ENCODE peak calls at places on chromosomes 7 and 10, in four cellular contexts. R is HepG2, F is GM12878, M is K562. V is an unnamed sample.

GRCh38 chr7:84477786-84478405 is 283.3 kb upstream of the SEMA3A start:
- DNase-seq in M (no peak), R (no peak), F (no peak), V (no peak)

GRCh38 chr7:117997862-117998825 is 124.9 kb upstream of the CTTNBP2 start:
- DNase-seq in F (no peak), R (no peak), M (no peak), V (no peak)

GRCh38 chr10:127243490-127244272 is 47.3 kb upstream of the INSYN2A start:
- DNase-seq in R (peak), M (peak), F (no peak), V (peak)

GRCh38 chr10:114876602-114877300 is 55.2 kb downstream of the FHIP2A start:
- DNase-seq in F (peak), M (peak), R (peak), V (peak)

GRCh38 chr10:81725851-81726250 is 149.1 kb upstream of the NRG3 start:
- DNase-seq in M (no peak), R (no peak), F (no peak), V (no peak)

GRCh38 chr10:127410030-127410429 is 139.1 kb upstream of the NPS start:
- DNase-seq in R (no peak), F (no peak), M (no peak), V (no peak)

GRCh38 chr7:33760834-33761233 is 144.5 kb upstream of the BMPER start:
- DNase-seq in R (no peak), M (no peak), F (no peak), V (no peak)

GRCh38 chr7:44755698-44756627 is 7.3 kb downstream of the ZMIZ2 start:
- DNase-seq in F (no peak), R (no peak), M (no peak), V (no peak)

GRCh38 chr7:75638607-75639070 is 100.1 kb downstream of the HIP1 start:
- DNase-seq in M (no peak), F (no peak), R (no peak), V (peak)

GRCh38 chr7:92244803-92245486 is 769 bp downstream of the KRIT1 start:
- DNase-seq in R (no peak), F (no peak), M (no peak), V (no peak)

GRCh38 chr7:99525713-99526440 is 21.4 kb downstream of the ZKSCAN5 start:
- DNase-seq in R (no peak), M (peak), F (no peak), V (peak)

GRCh38 chr10:126059101-126059826 is 162.9 kb downstream of the FANK1 start:
- DNase-seq in F (no peak), R (no peak), M (no peak), V (no peak)

GRCh38 chr7:34879871-34880270 is 157.4 kb downstream of the DPY19L1 start:
- DNase-seq in F (no peak), R (no peak), M (no peak), V (no peak)

GRCh38 chr10:77641788-77642397 is 4.3 kb upstream of the KCNMA1 start:
- DNase-seq in F (no peak), M (peak), R (peak), V (peak)

GRCh38 chr7:117148971-117149370 is 173.9 kb downstream of the WNT2 start:
- DNase-seq in F (no peak), M (no peak), R (no peak), V (no peak)

GRCh38 chr7:79692015-79692414 is 238.5 kb upstream of the MAGI2 start:
- DNase-seq in M (no peak), F (no peak), R (no peak), V (no peak)

GRCh38 chr10:70461397-70462348 is 16.9 kb upstream of the PALD1 start:
- DNase-seq in F (no peak), M (peak), R (peak), V (peak)

GRCh38 chr10:29734640-29734979 is 99.8 kb upstream of the SVIL start:
- DNase-seq in R (no peak), M (no peak), F (no peak), V (no peak)

GRCh38 chr10:34514290-34514689 is 300.8 kb downstream of the PARD3 start:
- DNase-seq in R (no peak), F (no peak), M (no peak), V (no peak)

GRCh38 chr7:98619450-98620321 is 2.6 kb downstream of the NPTX2 start:
- DNase-seq in F (no peak), M (no peak), R (peak), V (peak)

GRCh38 chr7:6160191-6160623 is 112.2 kb downstream of the CYTH3 start:
- DNase-seq in F (no peak), R (no peak), M (no peak), V (peak)

GRCh38 chr10:46230615-46231014 is 56.2 kb upstream of the ANTXRL start:
- DNase-seq in R (no peak), F (no peak), M (no peak), V (no peak)

GRCh38 chr10:49633327-49634045 is 19.6 kb downstream of the CHAT start:
- DNase-seq in R (no peak), M (no peak), F (no peak), V (peak)

GRCh38 chr10:88238515-88238914 is 344.6 kb downstream of the RNLS start:
- DNase-seq in F (no peak), R (no peak), M (no peak), V (no peak)

GRCh38 chr7:42691030-42691639 is 220.7 kb downstream of the C7orf25 start:
- DNase-seq in M (peak), F (no peak), R (peak), V (peak)

GRCh38 chr7:42685911-42686310 is 226.0 kb downstream of the C7orf25 start:
- DNase-seq in F (no peak), M (no peak), R (no peak), V (no peak)

GRCh38 chr7:42689626-42690025 is 222.2 kb downstream of the C7orf25 start:
- DNase-seq in R (no peak), F (no peak), M (no peak), V (no peak)

GRCh38 chr7:42692609-42693008 is 219.3 kb downstream of the C7orf25 start:
- DNase-seq in F (no peak), R (no peak), M (no peak), V (no peak)

DNA sequence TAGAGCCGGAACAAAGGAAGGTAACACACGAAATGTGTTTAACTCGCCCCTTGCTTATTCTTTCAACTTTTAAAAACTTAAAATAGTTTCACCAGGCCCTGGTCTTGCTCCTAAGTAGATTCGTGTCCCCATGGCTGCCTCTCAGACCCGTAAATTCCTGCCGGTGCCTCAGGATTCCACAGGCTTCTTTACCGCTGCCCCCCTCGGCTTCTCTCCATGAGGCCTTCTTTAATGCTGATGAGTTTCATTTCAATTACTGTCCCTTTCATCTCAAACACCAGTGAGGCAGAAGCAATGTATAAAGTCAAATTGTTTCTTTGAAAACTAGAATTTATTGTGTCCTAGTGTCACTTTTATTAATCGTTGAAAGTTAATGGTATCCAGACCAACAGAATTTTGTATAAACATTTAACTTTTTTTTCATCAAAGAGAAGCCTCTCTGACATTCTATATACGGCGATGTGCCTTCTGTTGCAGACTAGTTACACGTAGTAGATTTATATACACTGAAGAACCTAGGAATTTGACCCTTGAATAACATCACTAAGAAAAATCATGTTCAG is 225.2 kb downstream of the C7orf25 start:
- DNase-seq in M (no peak), F (no peak), R (no peak), V (peak)
- TF ChIP-seq NR2C2 in M (no peak), F (no peak), R (no peak), V (no peak)

GRCh38 chr10:113020838-113021237 is 70.8 kb downstream of the TCF7L2 start:
- DNase-seq in F (no peak), R (peak), M (no peak), V (no peak)
- TF ChIP-seq NR2C2 in F (no peak), R (no peak), M (no peak), V (no peak)

GRCh38 chr10:133166828-133167692 is 7.0 kb downstream of the KNDC1 start:
- DNase-seq in F (no peak), R (no peak), M (no peak), V (no peak)

GRCh38 chr10:133168617-133169031 is 8.6 kb downstream of the KNDC1 start:
- DNase-seq in F (no peak), M (no peak), R (no peak), V (no peak)

GRCh38 chr10:133166504-133166827 is 6.4 kb downstream of the KNDC1 start:
- DNase-seq in F (no peak), M (no peak), R (no peak), V (no peak)

GRCh38 chr10:133169173-133169947 is 9.3 kb downstream of the KNDC1 start:
- DNase-seq in F (no peak), R (no peak), M (no peak), V (no peak)

GRCh38 chr10:133167693-133168616 is 7.9 kb downstream of the KNDC1 start:
- DNase-seq in M (no peak), R (no peak), F (no peak), V (no peak)
- TF ChIP-seq NR2C2 in M (no peak), R (no peak), F (no peak), V (no peak)

GRCh38 chr7:37031571-37032257 is 307.4 kb upstream of the AOAH start:
- DNase-seq in R (peak), M (peak), F (no peak), V (no peak)
- TF ChIP-seq NR2C2 in R (peak), M (no peak), F (no peak), V (no peak)

GRCh38 chr7:4149645-4150044 is 532.5 kb upstream of the FOXK1 start:
- DNase-seq in R (no peak), M (no peak), F (no peak), V (no peak)
- TF ChIP-seq NR2C2 in R (no peak), M (no peak), F (no peak), V (no peak)

GRCh38 chr10:131844546-131845084 is 56.2 kb upstream of the PPP2R2D start:
- DNase-seq in M (no peak), R (no peak), F (no peak), V (no peak)
- TF ChIP-seq NR2C2 in M (no peak), R (no peak), F (no peak), V (no peak)

GRCh38 chr7:27095897-27096755 is at the start of gene HOXA1:
- DNase-seq in M (peak), R (peak), F (peak), V (peak)
- TF ChIP-seq NR2C2 in M (no peak), R (no peak), F (no peak), V (no peak)

DNA sequence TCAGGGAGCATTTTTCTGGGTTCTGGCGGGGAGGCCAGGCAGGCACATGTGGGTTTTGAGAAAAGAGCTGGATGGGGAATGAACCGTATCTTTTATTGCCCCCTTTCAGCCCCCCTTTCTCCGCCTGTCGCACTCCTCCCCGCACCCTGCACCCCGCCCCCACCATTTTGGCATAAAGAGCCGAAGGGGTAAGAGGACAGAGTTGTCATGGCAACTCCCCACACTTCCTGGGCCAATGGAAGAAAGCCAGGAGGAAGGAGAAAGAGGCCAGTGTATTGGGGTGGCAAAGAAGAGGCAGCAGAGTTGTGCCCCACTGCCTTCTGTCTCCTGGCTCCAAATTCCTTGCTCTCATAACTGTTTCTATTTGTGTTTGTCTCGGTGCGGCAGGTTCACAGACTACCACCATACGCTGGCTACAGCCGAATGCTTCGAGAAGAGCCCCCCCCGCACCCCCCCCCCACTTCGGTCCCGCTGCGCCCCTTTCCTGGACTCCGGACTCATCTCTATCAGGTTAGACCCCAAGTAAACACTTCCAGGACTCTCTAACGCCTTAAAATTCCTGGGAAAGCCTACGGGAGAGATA is 3.4 kb downstream of the KCNIP2 start:
- DNase-seq in M (peak), F (no peak), R (no peak), V (peak)
- TF ChIP-seq NR2C2 in M (no peak), F (no peak), R (no peak), V (no peak)